ENCODE peak calls at places on chromosomes 7 and 10, in five cellular contexts. V, G, E, K and Y are unnamed samples.

GRCh38 chr7:153002164-153002563 is 242.6 kb downstream of the ACTR3B start:
- DNase-seq in V (no peak), G (no peak), E (no peak), K (no peak), Y (no peak)

GRCh38 chr10:98055875-98056516 is 25.6 kb upstream of the CRTAC1 start:
- DNase-seq in V (peak), G (no peak), E (peak), K (peak), Y (peak)

GRCh38 chr7:105046414-105046813 is 32.4 kb downstream of the KMT2E start:
- DNase-seq in V (peak), G (no peak), E (no peak), K (no peak), Y (peak)

GRCh38 chr7:134783294-134784069 is 4.0 kb downstream of the CALD1 start:
- DNase-seq in V (no peak), G (no peak), E (no peak), K (no peak), Y (no peak)

GRCh38 chr10:31677198-31678138 is 251.2 kb downstream of the ARHGAP12 start:
- DNase-seq in V (no peak), G (peak), E (no peak), K (no peak), Y (no peak)

GRCh38 chr7:85125679-85126078 is 61.2 kb downstream of the SEMA3D start:
- DNase-seq in V (no peak), G (no peak), E (no peak), K (no peak), Y (peak)

GRCh38 chr10:89235073-89235798 is 16.3 kb downstream of the LIPA start:
- DNase-seq in V (no peak), G (no peak), E (no peak), K (no peak), Y (no peak)

GRCh38 chr7:157047148-157047547 is 36.7 kb upstream of the MNX1 start:
- DNase-seq in V (no peak), G (no peak), E (no peak), K (no peak), Y (no peak)

GRCh38 chr10:26642896-26643653 is 54.4 kb upstream of the PDSS1 start:
- DNase-seq in V (no peak), G (peak), E (no peak), K (peak), Y (no peak)

GRCh38 chr10:113644185-113645120 is 19.4 kb downstream of the NRAP start:
- DNase-seq in V (peak), G (no peak), E (no peak), K (no peak), Y (peak)

GRCh38 chr10:103566536-103566935 is 73.0 kb downstream of the NEURL1 start:
- DNase-seq in V (peak), G (no peak), E (no peak), K (no peak), Y (peak)

GRCh38 chr10:80444646-80445319 is 9.3 kb upstream of the TSPAN14 start:
- DNase-seq in V (peak), G (peak), E (no peak), K (peak), Y (peak)